ENCODE peak calls at places on chromosomes 13 and 19, in eight cellular contexts. V is activated T-helper 1 cell treated with anti-CD3 and anti-CD28 coated beads, Interleukin-12 subunit alpha, Interleukin-12 subunit beta, Interleukin-2, Interleukin-4 antibody, amounts not matched to agents 30 ng/mL and 10 ng/mL and 1 ng/mL, durations not matched to agents 14 hours and 24 hours and 36 hours; Z is astrocyte of the hippocampus; H is AG04450; R is RWPE1; G is IMR-90; U is stimulated activated CD4-positive, alpha-beta T cell treated with anti-CD3 and anti-CD28 coated beads, TNF-alpha, amount 100 ng/mL, for 4 hours; L is tibial artery. S is an unnamed sample.

GRCh38 chr13:33375421-33375820 is 89.9 kb upstream of the STARD13 start:
- DNase-seq in V (no peak), Z (no peak), H (no peak), R (no peak), G (no peak), U (no peak), L (no peak), S (no peak)

GRCh38 chr13:93834051-93834450 is 607.4 kb downstream of the GPC6 start:
- DNase-seq in V (no peak), Z (no peak), H (no peak), R (no peak), G (no peak), U (no peak), L (no peak), S (no peak)

GRCh38 chr13:50708461-50708860 is 135.0 kb downstream of the DLEU7 start:
- DNase-seq in V (no peak), Z (no peak), H (no peak), R (no peak), G (no peak), U (no peak), L (no peak), S (no peak)

GRCh38 chr19:46955114-46955812 is 64.4 kb upstream of the NPAS1 start:
- DNase-seq in V (peak), Z (no peak), H (no peak), R (no peak), G (peak), U (no peak), L (no peak), S (no peak)

GRCh38 chr13:92232880-92233279 is 834.5 kb downstream of the GPC5 start:
- DNase-seq in V (no peak), Z (no peak), H (no peak), R (no peak), G (no peak), U (no peak), L (no peak), S (no peak)

GRCh38 chr13:111505175-111505777 is 184.8 kb downstream of the TEX29 start:
- DNase-seq in V (no peak), Z (no peak), H (no peak), R (no peak), G (no peak), U (no peak), L (no peak), S (peak)

GRCh38 chr19:7628589-7629311 is 595 bp downstream of the XAB2 start:
- DNase-seq in V (no peak), Z (no peak), H (no peak), R (no peak), G (no peak), U (no peak), L (no peak), S (no peak)

GRCh38 chr13:46031581-46032263 is 20.8 kb downstream of the ZC3H13 start:
- DNase-seq in V (no peak), Z (no peak), H (no peak), R (no peak), G (peak), U (no peak), L (no peak), S (no peak)

GRCh38 chr19:46221152-46221551 is 8.4 kb upstream of the IGFL1 start:
- DNase-seq in V (no peak), Z (no peak), H (no peak), R (no peak), G (no peak), U (no peak), L (no peak), S (no peak)

GRCh38 chr13:76816394-76816793 is 69.8 kb downstream of the KCTD12 start:
- DNase-seq in V (no peak), Z (no peak), H (no peak), R (no peak), G (no peak), U (no peak), L (no peak), S (no peak)

GRCh38 chr19:45492627-45493470 is 4.0 kb downstream of the RTN2 start:
- DNase-seq in V (no peak), Z (peak), H (no peak), R (no peak), G (peak), U (no peak), L (peak), S (no peak)

GRCh38 chr13:46492946-46493345 is 60.0 kb upstream of the LRCH1 start:
- DNase-seq in V (no peak), Z (peak), H (no peak), R (peak), G (peak), U (no peak), L (no peak), S (no peak)

GRCh38 chr13:111035861-111036260 is 79.2 kb upstream of the ARHGEF7 start:
- DNase-seq in V (no peak), Z (no peak), H (no peak), R (no peak), G (no peak), U (no peak), L (no peak), S (no peak)

S was measured in posterior vena cava.